ENCODE peak calls at places on chromosome 15, in eight cellular contexts. J is Peyer's patch, W is uterus, P is thyroid gland, Q is ovary, Y is vagina, F is stomach, E is lower leg skin. G is an unnamed sample.

GRCh38 chr15:34760909-34761308 is 6.1 kb upstream of the GJD2 start:
- DNase-seq in E (no peak), Q (no peak), F (no peak), J (no peak), P (no peak), W (no peak), Y (no peak), G (no peak)

GRCh38 chr15:54941417-54941816 is 255.3 kb downstream of the RSL24D1 start:
- DNase-seq in P (no peak), W (no peak), Q (no peak), E (no peak), F (no peak), J (no peak), Y (no peak), G (no peak)

GRCh38 chr15:69869881-69870465 is 227.7 kb downstream of the TLE3 start:
- DNase-seq in Q (no peak), E (no peak), F (no peak), J (no peak), P (no peak), Y (no peak), W (no peak), G (no peak)

GRCh38 chr15:80870893-80871292 is 91.7 kb downstream of the CEMIP start:
- DNase-seq in E (peak), J (no peak), Y (no peak), W (no peak), Q (no peak), P (no peak), F (no peak), G (no peak)

GRCh38 chr15:41276821-41277220 is 45.8 kb downstream of the CHP1 start:
- DNase-seq in J (peak), Y (no peak), Q (no peak), W (no peak), P (no peak), F (no peak), E (no peak), G (no peak)

GRCh38 chr15:70493787-70494514 is 269.4 kb downstream of the UACA start:
- DNase-seq in W (no peak), Q (no peak), Y (no peak), F (no peak), E (no peak), J (no peak), P (no peak), G (no peak)

GRCh38 chr15:78045189-78045588 is 32.3 kb downstream of the TBC1D2B start:
- DNase-seq in Y (no peak), Q (no peak), P (no peak), E (no peak), W (no peak), J (no peak), F (no peak), G (no peak)

GRCh38 chr15:57153140-57153539 is 223.2 kb upstream of the CGNL1 start:
- DNase-seq in J (no peak), F (no peak), W (no peak), Y (no peak), E (no peak), P (no peak), Q (no peak), G (no peak)

GRCh38 chr15:53272116-53272515 is 482.0 kb upstream of the ONECUT1 start:
- DNase-seq in W (no peak), P (no peak), Q (no peak), Y (no peak), J (no peak), E (no peak), F (no peak), G (no peak)

GRCh38 chr15:94576889-94577533 is 345.6 kb downstream of the MCTP2 start:
- DNase-seq in J (peak), F (peak), Y (no peak), P (no peak), Q (no peak), E (no peak), W (no peak), G (no peak)

GRCh38 chr15:47460775-47461174 is 256.5 kb upstream of the SEMA6D start:
- DNase-seq in Q (no peak), Y (no peak), E (no peak), P (no peak), J (no peak), W (no peak), F (no peak), G (no peak)

GRCh38 chr15:56934269-56934668 is 15.8 kb downstream of the TCF12 start:
- DNase-seq in W (no peak), Y (no peak), J (peak), P (no peak), Q (no peak), E (no peak), F (no peak), G (no peak)

GRCh38 chr15:67543348-67543718 is 830 bp downstream of the MAP2K5 start:
- DNase-seq in P (peak), Y (no peak), F (no peak), W (no peak), Q (no peak), E (no peak), J (peak), G (no peak)

GRCh38 chr15:82763361-82764142 is 42.3 kb downstream of the FSD2 start:
- DNase-seq in E (no peak), P (no peak), Y (no peak), W (no peak), J (no peak), Q (no peak), F (no peak), G (no peak)

GRCh38 chr15:29115093-29115991 is 154.3 kb downstream of the NSMCE3 start:
- DNase-seq in E (no peak), J (no peak), W (no peak), Q (no peak), P (peak), Y (no peak), F (no peak), G (no peak)
- TF ChIP-seq CTCF in E (no peak), J (no peak), W (peak), Q (no peak), P (peak), Y (no peak), F (no peak), G (no peak)

GRCh38 chr15:91128028-91128427 is 28.0 kb downstream of the SV2B start:
- DNase-seq in P (no peak), W (no peak), E (no peak), Y (no peak), J (no peak), F (no peak), Q (no peak), G (no peak)

GRCh38 chr15:91129436-91129835 is 29.4 kb downstream of the SV2B start:
- DNase-seq in Y (no peak), F (no peak), W (no peak), P (no peak), E (no peak), J (no peak), Q (no peak), G (no peak)

GRCh38 chr15:91126080-91126479 is 26.0 kb downstream of the SV2B start:
- DNase-seq in W (no peak), E (no peak), J (no peak), Y (no peak), Q (no peak), P (no peak), F (no peak), G (no peak)

GRCh38 chr15:91125162-91125561 is 25.1 kb downstream of the SV2B start:
- DNase-seq in Q (no peak), E (no peak), W (no peak), P (no peak), Y (no peak), J (no peak), F (no peak), G (no peak)

DNA sequence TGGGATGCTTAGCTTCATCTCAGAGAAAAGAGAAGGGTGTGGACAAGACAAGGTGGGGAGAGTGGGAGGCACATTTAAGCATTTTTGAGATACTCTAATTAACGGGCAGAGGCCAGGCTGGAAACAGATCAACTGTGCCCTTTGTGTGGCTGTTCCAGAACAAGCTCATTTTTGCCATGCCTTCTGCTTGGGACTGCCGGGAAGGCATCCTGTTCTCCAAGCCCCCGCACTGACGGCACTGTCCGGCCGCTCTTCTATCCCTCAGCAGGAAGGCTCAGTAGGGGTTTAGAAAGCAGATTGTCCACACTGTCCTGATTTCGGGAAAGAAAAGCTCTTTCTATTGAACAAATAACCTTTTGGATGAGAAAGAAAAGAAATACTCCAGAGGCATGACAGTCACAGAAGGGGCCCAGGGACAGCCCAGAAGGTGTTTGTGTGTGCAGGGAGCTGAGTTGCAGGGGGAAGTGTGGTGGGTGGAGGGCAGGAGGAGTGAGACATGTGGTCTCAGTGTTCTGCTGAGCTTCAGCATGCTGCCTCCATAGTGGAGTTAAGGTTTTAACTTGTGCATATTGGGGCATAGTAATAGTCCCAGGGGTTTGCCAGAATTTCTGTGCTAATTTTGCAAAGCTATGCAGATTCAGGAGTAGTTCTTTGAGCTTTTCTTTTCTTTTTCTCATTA is 27.3 kb downstream of the SV2B start:
- DNase-seq in Q (no peak), F (no peak), Y (no peak), W (no peak), P (no peak), E (no peak), J (no peak), G (no peak)
- TF ChIP-seq POLR2A in Q (no peak), F (no peak), Y (no peak), W (no peak), P (no peak), E (no peak), J (no peak), G (no peak)

GRCh38 chr15:74773329-74773728 is 8.6 kb upstream of the CSK start:
- DNase-seq in J (no peak), E (no peak), P (no peak), F (no peak), Q (no peak), Y (no peak), W (no peak), G (no peak)
- TF ChIP-seq CTCF in J (no peak), E (no peak), P (no peak), F (no peak), Q (no peak), Y (no peak), W (no peak), G (no peak)

DNA sequence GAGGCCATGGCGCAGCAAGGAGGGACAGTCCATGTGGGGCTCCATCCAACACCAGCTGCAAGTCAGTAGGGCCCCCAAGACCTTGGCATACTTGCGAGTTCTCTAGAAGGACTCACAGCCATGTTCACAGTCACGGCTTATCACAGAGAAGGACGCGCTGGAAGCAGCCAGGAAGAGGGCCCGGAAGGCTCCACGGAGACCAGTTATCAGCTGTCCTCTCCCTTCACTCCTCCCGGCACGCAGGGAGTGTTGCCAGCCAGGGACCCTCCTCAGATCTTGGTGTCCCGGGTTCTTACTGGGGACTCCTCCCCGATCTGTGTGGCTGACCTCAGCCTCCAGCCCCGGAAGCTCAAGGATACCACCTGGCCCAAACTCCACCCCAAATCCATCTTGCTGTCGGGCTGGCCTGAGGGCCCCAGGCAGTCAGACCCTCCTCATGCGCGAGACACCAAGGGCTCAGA is 68.0 kb downstream of the SLTM start:
- DNase-seq in P (no peak), Q (peak), J (no peak), E (no peak), W (no peak), Y (no peak), F (no peak), G (no peak)
- TF ChIP-seq POLR2A in P (no peak), Q (no peak), J (no peak), E (no peak), W (no peak), Y (no peak), F (no peak), G (no peak)

GRCh38 chr15:99961011-99961441 is 227.8 kb upstream of the LYSMD4 start:
- DNase-seq in Y (peak), E (peak), Q (peak), W (peak), P (no peak), J (peak), F (no peak), G (peak)
- TF ChIP-seq CTCF in Y (no peak), E (no peak), Q (no peak), W (no peak), P (no peak), J (no peak), F (no peak), G (no peak)

DNA sequence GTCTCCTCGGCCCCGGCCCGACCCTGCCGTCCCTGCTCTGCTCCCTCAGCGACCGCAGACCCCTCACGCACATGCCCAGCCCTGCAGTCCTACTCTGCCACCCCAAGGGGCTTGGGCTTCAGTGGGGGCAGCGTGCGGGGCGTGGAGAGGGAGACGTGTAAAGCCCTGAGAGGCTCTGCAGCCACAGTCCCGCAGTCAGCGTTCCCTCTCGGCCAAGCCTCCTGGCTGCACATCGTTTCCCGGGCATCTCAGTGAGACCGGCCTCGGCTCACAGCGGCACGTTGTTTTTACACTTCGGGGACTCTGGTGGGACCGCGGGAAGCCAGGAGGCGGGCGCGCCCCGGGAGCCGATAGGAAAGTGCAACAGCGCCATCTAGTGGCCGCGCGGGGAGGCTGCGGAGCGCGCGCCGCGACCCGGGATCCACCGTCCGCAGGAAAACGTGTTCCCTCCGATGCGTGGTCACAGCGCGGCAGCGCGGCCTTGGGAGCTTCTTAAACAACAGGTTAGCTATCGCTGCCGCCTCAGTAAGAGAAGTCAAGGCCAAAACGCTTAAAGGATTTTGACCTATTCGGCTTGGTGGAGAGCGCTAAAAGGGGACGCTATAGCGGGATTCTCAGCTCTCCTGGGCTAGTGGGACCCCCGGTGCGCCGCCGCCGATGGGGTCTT is 226.8 kb upstream of the IGF1R start:
- DNase-seq in P (peak), F (peak), W (peak), Y (no peak), J (peak), E (peak), Q (peak), G (peak)
- TF ChIP-seq POLR2A in P (no peak), F (no peak), W (no peak), Y (no peak), J (no peak), E (no peak), Q (no peak), G (no peak)

GRCh38 chr15:88331291-88331690 is 74.8 kb upstream of the NTRK3 start:
- DNase-seq in Y (no peak), E (no peak), F (no peak), J (peak), Q (no peak), P (peak), W (no peak), G (no peak)
- TF ChIP-seq CTCF in Y (no peak), E (no peak), F (no peak), J (no peak), Q (no peak), P (no peak), W (no peak), G (no peak)

GRCh38 chr15:61016087-61016486 is 213.0 kb downstream of the RORA start:
- DNase-seq in J (no peak), W (no peak), F (no peak), E (no peak), P (no peak), Q (no peak), Y (no peak), G (no peak)

GRCh38 chr15:61013146-61013545 is 216.0 kb downstream of the RORA start:
- DNase-seq in E (no peak), W (no peak), Y (no peak), J (no peak), F (no peak), P (no peak), Q (no peak), G (no peak)

GRCh38 chr15:61018083-61018482 is 211.0 kb downstream of the RORA start:
- DNase-seq in F (no peak), E (no peak), Q (no peak), J (no peak), P (no peak), Y (no peak), W (no peak), G (no peak)
- TF ChIP-seq POLR2A in F (no peak), E (no peak), Q (no peak), J (no peak), P (no peak), Y (no peak), W (no peak), G (no peak)

G was measured in sigmoid colon.